ENCODE peak calls at places on chromosomes 12 and 14, in four cellular contexts. M is prostate gland, R is hepatocyte, X is upper lobe of left lung. K is an unnamed sample.

GRCh38 chr14:102565331-102565887 is 27.0 kb upstream of the RCOR1 start:
- DNase-seq in M (no peak), X (no peak), R (no peak), K (no peak)

GRCh38 chr12:22334696-22335290 is at the start of gene ST8SIA1:
- DNase-seq in M (peak; percentile 32), R (peak; percentile 49), X (peak; percentile 88), K (peak; percentile 57)

GRCh38 chr12:113063396-113064350 is 7.1 kb downstream of the DTX1 start:
- DNase-seq in X (no peak), M (no peak), R (no peak), K (no peak)

GRCh38 chr14:31024577-31025334 is 693 bp upstream of the AP4S1 start:
- DNase-seq in M (no peak), X (no peak), R (no peak), K (no peak)

GRCh38 chr14:70188292-70188607 is 501 bp downstream of the SLC8A3 start:
- DNase-seq in X (no peak), M (no peak), R (no peak), K (no peak)

GRCh38 chr12:125652689-125653088 is 587.5 kb downstream of the AACS start:
- DNase-seq in R (no peak), M (no peak), X (no peak), K (no peak)

GRCh38 chr14:99287269-99287942 is 15.4 kb upstream of the BCL11B start:
- DNase-seq in M (no peak), R (no peak), X (no peak), K (no peak)

GRCh38 chr12:90987520-90987919 is 17.3 kb downstream of the EPYC start:
- DNase-seq in R (no peak), X (no peak), M (no peak), K (no peak)

GRCh38 chr14:74019743-74020142 is 594 bp downstream of the BBOF1 start:
- DNase-seq in M (no peak), X (no peak), R (peak; percentile 25), K (no peak)

GRCh38 chr14:100102156-100102785 is 37.0 kb downstream of the EVL start:
- DNase-seq in M (no peak), R (no peak), X (no peak), K (no peak)

GRCh38 chr12:69024907-69025306 is 91.9 kb upstream of the CPM start:
- DNase-seq in M (no peak), X (no peak), R (no peak), K (no peak)

GRCh38 chr12:115597157-115597712 is 680.3 kb downstream of the MED13L start:
- DNase-seq in M (no peak), X (no peak), R (peak; percentile 12), K (no peak)

GRCh38 chr12:116324684-116325664 is 47.5 kb upstream of the MED13L start:
- DNase-seq in M (no peak), R (no peak), X (no peak), K (no peak)

GRCh38 chr14:71645656-71646055 is 286.6 kb upstream of the RGS6 start:
- DNase-seq in R (no peak), M (no peak), X (no peak), K (no peak)

GRCh38 chr12:88408828-88409227 is 171.4 kb downstream of the KITLG start:
- DNase-seq in X (no peak), M (no peak), R (no peak), K (no peak)

GRCh38 chr12:12705833-12706520 is 10.0 kb upstream of the GPR19 start:
- DNase-seq in M (no peak), R (no peak), X (peak; percentile 23), K (peak; percentile 52)

GRCh38 chr14:87805315-87805723 is 187.7 kb downstream of the GALC start:
- DNase-seq in M (no peak), R (peak; percentile 50), X (no peak), K (peak; percentile 21)

GRCh38 chr12:71335668-71336257 is 103.8 kb upstream of the LGR5 start:
- DNase-seq in X (no peak), M (no peak), R (no peak), K (no peak)

GRCh38 chr12:90111646-90112565 is 403.3 kb upstream of the ATP2B1 start:
- DNase-seq in R (no peak), X (no peak), M (no peak), K (no peak)

GRCh38 chr14:68283378-68284123 is 464.0 kb downstream of the RAD51B start:
- DNase-seq in X (peak; percentile 13), M (no peak), R (no peak), K (peak; percentile 42)

GRCh38 chr12:31228811-31229792 is 96.8 kb downstream of the SINHCAF start:
- DNase-seq in X (peak; percentile 59), M (no peak), R (peak; percentile 52), K (no peak)

GRCh38 chr12:109670647-109671046 is 43.0 kb upstream of the FAM222A start:
- DNase-seq in X (no peak), R (no peak), M (no peak), K (no peak)
- H3K27ac ChIP-seq in X (no peak overlapping the region), R (no peak overlapping the region), M (no peak overlapping the region), K (no peak overlapping the region)

GRCh38 chr14:101122855-101123129 is 219.3 kb upstream of the RTL1 start:
- DNase-seq in R (no peak), M (peak; percentile 1), X (no peak), K (no peak)

GRCh38 chr14:101123639-101124525 is 220.4 kb upstream of the RTL1 start:
- DNase-seq in M (peak; percentile 2), R (no peak), X (no peak), K (no peak)

GRCh38 chr14:101121399-101122113 is 218.0 kb upstream of the RTL1 start:
- DNase-seq in R (no peak), X (no peak), M (peak; percentile 3), K (no peak)

GRCh38 chr14:101120636-101121398 is 217.3 kb upstream of the RTL1 start:
- DNase-seq in X (peak; percentile 70), R (no peak), M (peak; percentile 2), K (no peak)

GRCh38 chr14:101122114-101122854 is 218.8 kb upstream of the RTL1 start:
- DNase-seq in X (no peak), M (peak; percentile 2), R (no peak), K (no peak)
- H3K4me3 ChIP-seq in X (no peak overlapping the region), M (no peak overlapping the region), R (no peak overlapping the region), K (no peak overlapping the region)

GRCh38 chr12:54156578-54156977 is 32.2 kb downstream of the SMUG1 start:
- DNase-seq in M (no peak), X (no peak), R (no peak), K (no peak)
- H3K4me1 ChIP-seq in M (peaks cover 6% of the 10 kb centered on the region), X (no peaks in the 10 kb centered on the region), R (peaks cover 29% of the 10 kb centered on the region), K (no peaks in the 10 kb centered on the region)

GRCh38 chr12:124374147-124374546 is 79.3 kb downstream of the RFLNA start:
- DNase-seq in X (peak; percentile 73), M (no peak), R (no peak), K (no peak)
- H3K27ac ChIP-seq in X (no peak overlapping the region), M (no peak overlapping the region), R (no peak overlapping the region), K (no peak overlapping the region)

GRCh38 chr12:67040861-67041137 is 228.4 kb upstream of the CAND1 start:
- DNase-seq in R (no peak), M (no peak), X (no peak), K (no peak)
- H3K4me3 ChIP-seq in R (no peak overlapping the region), M (no peak overlapping the region), X (no peak overlapping the region), K (no peak overlapping the region)

GRCh38 chr12:104462931-104463339 is 6.2 kb downstream of the CHST11 start:
- DNase-seq in R (no peak), M (no peak), X (no peak), K (peak; percentile 43)

GRCh38 chr12:104463371-104463770 is 6.6 kb downstream of the CHST11 start:
- DNase-seq in R (no peak), M (no peak), X (no peak), K (no peak)

GRCh38 chr12:104460973-104461693 is 4.4 kb downstream of the CHST11 start:
- DNase-seq in M (no peak), R (no peak), X (no peak), K (no peak)

GRCh38 chr12:104460041-104460757 is 3.5 kb downstream of the CHST11 start:
- DNase-seq in X (no peak), R (no peak), M (no peak), K (no peak)

GRCh38 chr12:104462325-104462724 is 5.6 kb downstream of the CHST11 start:
- DNase-seq in R (no peak), X (no peak), M (no peak), K (no peak)
- H3K4me1 ChIP-seq in R (no peaks in the 10 kb centered on the region), X (peaks cover 77% of the 10 kb centered on the region), M (no peaks in the 10 kb centered on the region), K (peaks cover 69% of the 10 kb centered on the region)

K was measured in effector memory CD4-positive, alpha-beta T cell.